ENCODE peak calls at places on chromosomes 2 and 18, in eight cellular contexts. T is HEK293T, O is NCI-H345, E is GF-D8, Q is hippocampal formation, A is HFFc6, I is testis, S is activated gamma-delta T cell treated with Interleukin-2 at 50 U/mL for 16 hours. U is an unnamed sample.

GRCh38 chr2:222883420-222883819 is 22.6 kb downstream of the ACSL3 start:
- DNase-seq in Q (no peak), T (no peak), O (no peak), A (no peak), I (no peak), E (no peak), S (no peak), U (no peak)

GRCh38 chr2:118224144-118224887 is 136.0 kb downstream of the INSIG2 start:
- DNase-seq in I (peak; percentile 31), S (peak; percentile 24), A (no peak), E (no peak), Q (no peak), O (no peak), T (no peak), U (no peak)

GRCh38 chr2:241777686-241778627 is 1.3 kb downstream of the GAL3ST2 start:
- DNase-seq in Q (no peak), E (no peak), A (no peak), T (no peak), I (peak; percentile 11), O (no peak), S (no peak), U (no peak)

GRCh38 chr2:44707945-44708645 is 233.4 kb upstream of the SIX3 start:
- DNase-seq in T (no peak), Q (no peak), S (no peak), A (no peak), I (no peak), O (peak; percentile 48), E (peak; percentile 11), U (no peak)

GRCh38 chr2:12169060-12169406 is 422.6 kb downstream of the LPIN1 start:
- DNase-seq in Q (no peak), T (no peak), E (no peak), I (peak; percentile 53), A (peak; percentile 59), S (no peak), O (no peak), U (peak; percentile 51)

GRCh38 chr2:226649871-226650660 is 149.6 kb downstream of the IRS1 start:
- DNase-seq in E (peak; percentile 14), I (peak; percentile 76), S (peak; percentile 46), A (peak; percentile 96), T (peak; percentile 23), O (peak; percentile 87), Q (peak; percentile 31), U (peak; percentile 89)

GRCh38 chr18:76476665-76477561 is 18.1 kb downstream of the ZNF516 start:
- DNase-seq in I (no peak), A (peak; percentile 96), E (peak; percentile 46), Q (no peak), S (no peak), T (no peak), O (no peak), U (peak; percentile 82)

GRCh38 chr2:206212673-206213513 is 53.2 kb downstream of the EEF1B2 start:
- DNase-seq in T (no peak), I (no peak), A (peak; percentile 68), Q (no peak), O (peak; percentile 10), E (no peak), S (no peak), U (no peak)

GRCh38 chr2:120912101-120912985 is 176.7 kb downstream of the GLI2 start:
- DNase-seq in Q (peak; percentile 12), S (no peak), I (peak; percentile 94), A (no peak), E (no peak), T (no peak), O (no peak), U (peak; percentile 82)

GRCh38 chr2:73177645-73178255 is 24.6 kb upstream of the NOTO start:
- DNase-seq in E (no peak), I (no peak), A (no peak), Q (no peak), S (no peak), O (no peak), T (no peak), U (no peak)

U was measured in fibroblast of the conjunctiva.